ENCODE peak calls at places on chromosomes 4 and X, in nine cellular contexts. One of them, this sample, is unnamed.

GRCh38 chrX:37690123-37690522 is 4.5 kb downstream of the XK start:
- DNase-seq in Caco-2: no peak
- DNase-seq in lung: no peak
- DNase-seq in mammary epithelial cell: no peak
- DNase-seq in A673: no peak
- DNase-seq in transverse colon: no peak
- DNase-seq in breast epithelium: no peak
- DNase-seq in CD4-positive, CD25-positive, alpha-beta regulatory T cell: no peak
- DNase-seq in lower lobe of right lung: no peak
- DNase-seq in this sample: no peak

GRCh38 chrX:136380010-136380769 is 79.4 kb downstream of the ADGRG4 start:
- DNase-seq in Caco-2: no peak
- DNase-seq in lung: no peak
- DNase-seq in mammary epithelial cell: no peak
- DNase-seq in A673: no peak
- DNase-seq in transverse colon: no peak
- DNase-seq in breast epithelium: no peak
- DNase-seq in CD4-positive, CD25-positive, alpha-beta regulatory T cell: no peak
- DNase-seq in lower lobe of right lung: no peak
- DNase-seq in this sample: no peak

GRCh38 chrX:77014655-77015377 is 432.4 kb upstream of the FGF16 start:
- DNase-seq in Caco-2: peak; percentile 59
- DNase-seq in lung: no peak
- DNase-seq in mammary epithelial cell: no peak
- DNase-seq in A673: peak; percentile 25
- DNase-seq in transverse colon: no peak
- DNase-seq in breast epithelium: no peak
- DNase-seq in CD4-positive, CD25-positive, alpha-beta regulatory T cell: no peak
- DNase-seq in lower lobe of right lung: no peak
- DNase-seq in this sample: peak; percentile 0

GRCh38 chr4:119940557-119940956 is 126.1 kb downstream of the MAD2L1 start:
- DNase-seq in Caco-2: no peak
- DNase-seq in lung: no peak
- DNase-seq in mammary epithelial cell: no peak
- DNase-seq in A673: no peak
- DNase-seq in transverse colon: no peak
- DNase-seq in breast epithelium: no peak
- DNase-seq in CD4-positive, CD25-positive, alpha-beta regulatory T cell: no peak
- DNase-seq in lower lobe of right lung: no peak
- DNase-seq in this sample: no peak

GRCh38 chr4:16026155-16026761 is 57.6 kb downstream of the PROM1 start:
- DNase-seq in Caco-2: peak; percentile 62
- DNase-seq in lung: no peak
- DNase-seq in mammary epithelial cell: peak; percentile 32
- DNase-seq in A673: peak; percentile 75
- DNase-seq in transverse colon: no peak
- DNase-seq in breast epithelium: no peak
- DNase-seq in CD4-positive, CD25-positive, alpha-beta regulatory T cell: peak; percentile 76
- DNase-seq in lower lobe of right lung: no peak
- DNase-seq in this sample: peak; percentile 71

GRCh38 chr4:168598191-168598590 is 101.3 kb downstream of the PALLD start:
- DNase-seq in Caco-2: no peak
- DNase-seq in lung: no peak
- DNase-seq in mammary epithelial cell: peak; percentile 75
- DNase-seq in A673: no peak
- DNase-seq in transverse colon: no peak
- DNase-seq in breast epithelium: no peak
- DNase-seq in CD4-positive, CD25-positive, alpha-beta regulatory T cell: no peak
- DNase-seq in lower lobe of right lung: no peak
- DNase-seq in this sample: no peak

GRCh38 chr4:103011378-103012025 is 8.0 kb downstream of the SLC9B1 start:
- DNase-seq in Caco-2: no peak
- DNase-seq in lung: peak; percentile 56
- DNase-seq in mammary epithelial cell: peak; percentile 65
- DNase-seq in A673: no peak
- DNase-seq in transverse colon: peak; percentile 75
- DNase-seq in breast epithelium: no peak
- DNase-seq in CD4-positive, CD25-positive, alpha-beta regulatory T cell: no peak
- DNase-seq in lower lobe of right lung: peak; percentile 55
- DNase-seq in this sample: no peak

GRCh38 chr4:158006973-158007372 is 165.9 kb downstream of the GASK1B start:
- DNase-seq in Caco-2: no peak
- DNase-seq in lung: no peak
- DNase-seq in mammary epithelial cell: no peak
- DNase-seq in A673: peak; percentile 28
- DNase-seq in transverse colon: no peak
- DNase-seq in breast epithelium: no peak
- DNase-seq in CD4-positive, CD25-positive, alpha-beta regulatory T cell: no peak
- DNase-seq in lower lobe of right lung: no peak
- DNase-seq in this sample: no peak

GRCh38 chr4:24428850-24429249 is 155.5 kb downstream of the DHX15 start:
- DNase-seq in Caco-2: no peak
- DNase-seq in lung: no peak
- DNase-seq in mammary epithelial cell: no peak
- DNase-seq in A673: no peak
- DNase-seq in transverse colon: no peak
- DNase-seq in breast epithelium: no peak
- DNase-seq in CD4-positive, CD25-positive, alpha-beta regulatory T cell: no peak
- DNase-seq in lower lobe of right lung: no peak
- DNase-seq in this sample: no peak

GRCh38 chr4:186069734-186070133 is 778 bp downstream of the TLR3 start:
- DNase-seq in Caco-2: no peak
- DNase-seq in lung: peak; percentile 15
- DNase-seq in mammary epithelial cell: no peak
- DNase-seq in A673: no peak
- DNase-seq in transverse colon: no peak
- DNase-seq in breast epithelium: no peak
- DNase-seq in CD4-positive, CD25-positive, alpha-beta regulatory T cell: no peak
- DNase-seq in lower lobe of right lung: no peak
- DNase-seq in this sample: no peak

GRCh38 chr4:186061919-186062318 is 7.0 kb upstream of the TLR3 start:
- DNase-seq in Caco-2: no peak
- DNase-seq in lung: no peak
- DNase-seq in mammary epithelial cell: no peak
- DNase-seq in A673: no peak
- DNase-seq in transverse colon: no peak
- DNase-seq in breast epithelium: no peak
- DNase-seq in CD4-positive, CD25-positive, alpha-beta regulatory T cell: no peak
- DNase-seq in lower lobe of right lung: no peak
- DNase-seq in this sample: no peak

GRCh38 chr4:186072516-186072915 is 3.6 kb downstream of the TLR3 start:
- DNase-seq in Caco-2: no peak
- DNase-seq in lung: no peak
- DNase-seq in mammary epithelial cell: no peak
- DNase-seq in A673: no peak
- DNase-seq in transverse colon: no peak
- DNase-seq in breast epithelium: no peak
- DNase-seq in CD4-positive, CD25-positive, alpha-beta regulatory T cell: no peak
- DNase-seq in lower lobe of right lung: no peak
- DNase-seq in this sample: no peak

GRCh38 chr4:186068581-186069402 is at the start of gene TLR3:
- DNase-seq in Caco-2: no peak
- DNase-seq in lung: no peak
- DNase-seq in mammary epithelial cell: peak; percentile 42
- DNase-seq in A673: peak; percentile 18
- DNase-seq in transverse colon: no peak
- DNase-seq in breast epithelium: no peak
- DNase-seq in CD4-positive, CD25-positive, alpha-beta regulatory T cell: peak; percentile 41
- DNase-seq in lower lobe of right lung: no peak
- DNase-seq in this sample: no peak

DNA sequence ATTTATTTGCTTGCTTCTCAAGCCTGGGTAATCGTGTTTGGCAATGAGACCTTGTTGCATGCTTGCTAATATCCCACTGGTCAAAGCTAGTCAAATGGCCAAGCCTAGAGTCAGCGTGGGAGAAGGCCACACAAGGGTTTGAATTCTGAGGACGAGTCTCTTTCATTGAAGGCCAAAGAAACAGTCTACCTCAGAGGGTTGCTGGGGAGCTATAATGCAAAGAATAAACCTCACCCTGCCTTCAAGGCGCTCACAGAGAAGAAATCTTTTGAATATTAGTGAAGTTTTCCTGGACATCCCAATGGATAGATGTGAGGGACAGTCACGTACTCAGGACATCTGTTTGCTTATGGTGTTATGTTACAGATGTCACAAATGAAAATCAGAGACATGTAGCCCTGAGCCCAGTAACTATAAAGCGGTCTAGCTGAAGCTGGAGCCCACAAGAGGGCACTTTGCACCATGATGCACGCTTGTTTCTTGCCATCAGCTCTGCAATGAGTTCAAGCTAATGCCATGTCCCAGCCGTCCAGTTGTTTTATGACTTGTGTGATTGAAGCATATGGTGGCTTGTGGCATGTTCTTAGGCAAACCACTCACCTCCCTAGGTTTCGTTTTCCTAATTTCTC is 1.1 kb upstream of the TLR3 start:
- DNase-seq in Caco-2: peak; percentile 49
- DNase-seq in lung: peak; percentile 69
- DNase-seq in mammary epithelial cell: peak; percentile 32
- DNase-seq in A673: peak; percentile 75
- DNase-seq in transverse colon: peak; percentile 80
- DNase-seq in breast epithelium: peak; percentile 37
- DNase-seq in CD4-positive, CD25-positive, alpha-beta regulatory T cell: peak; percentile 40
- DNase-seq in lower lobe of right lung: peak; percentile 71
- DNase-seq in this sample: peak; percentile 74
- H3K4me3 ChIP-seq in Caco-2: no peak overlapping the region
- H3K4me3 ChIP-seq in lung: no peak overlapping the region
- H3K4me3 ChIP-seq in mammary epithelial cell: no peak overlapping the region
- H3K4me3 ChIP-seq in A673: peak overlapping the region; percentile 44
- H3K4me3 ChIP-seq in transverse colon: no peak overlapping the region
- H3K4me3 ChIP-seq in breast epithelium: peak overlapping the region; percentile 53
- H3K4me3 ChIP-seq in CD4-positive, CD25-positive, alpha-beta regulatory T cell: peak overlapping the region; percentile 77
- H3K4me3 ChIP-seq in lower lobe of right lung: peak overlapping the region; percentile 65
- H3K4me3 ChIP-seq in this sample: no peak overlapping the region

DNA sequence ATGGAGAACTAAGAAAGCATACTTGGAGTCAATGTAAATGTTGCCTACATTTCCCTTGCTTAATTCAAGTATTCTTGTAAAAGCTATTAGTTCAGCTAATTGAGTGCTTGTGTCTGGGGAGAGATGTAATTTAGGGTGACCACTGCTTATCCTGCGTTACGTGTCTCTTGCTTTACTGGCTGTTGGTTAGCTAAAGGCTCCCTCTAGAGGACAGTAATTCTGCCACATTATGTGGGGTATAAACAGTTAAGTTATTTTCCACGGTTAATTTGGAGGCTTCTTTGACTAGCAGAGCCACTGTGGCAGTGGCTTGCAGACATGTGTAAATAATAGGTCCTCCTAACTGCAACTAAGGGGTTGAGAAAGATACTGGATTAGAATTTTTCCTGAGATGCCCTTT is 25.3 kb upstream of the NAF1 start:
- DNase-seq in Caco-2: no peak
- DNase-seq in lung: no peak
- DNase-seq in mammary epithelial cell: peak; percentile 23
- DNase-seq in A673: no peak
- DNase-seq in transverse colon: no peak
- DNase-seq in breast epithelium: no peak
- DNase-seq in CD4-positive, CD25-positive, alpha-beta regulatory T cell: peak; percentile 11
- DNase-seq in lower lobe of right lung: no peak
- DNase-seq in this sample: peak; percentile 5
- H3K4me3 ChIP-seq in Caco-2: no peak overlapping the region
- H3K4me3 ChIP-seq in lung: no peak overlapping the region
- H3K4me3 ChIP-seq in mammary epithelial cell: no peak overlapping the region
- H3K4me3 ChIP-seq in A673: no peak overlapping the region
- H3K4me3 ChIP-seq in transverse colon: no peak overlapping the region
- H3K4me3 ChIP-seq in breast epithelium: no peak overlapping the region
- H3K4me3 ChIP-seq in CD4-positive, CD25-positive, alpha-beta regulatory T cell: no peak overlapping the region
- H3K4me3 ChIP-seq in lower lobe of right lung: no peak overlapping the region
- H3K4me3 ChIP-seq in this sample: no peak overlapping the region

DNA sequence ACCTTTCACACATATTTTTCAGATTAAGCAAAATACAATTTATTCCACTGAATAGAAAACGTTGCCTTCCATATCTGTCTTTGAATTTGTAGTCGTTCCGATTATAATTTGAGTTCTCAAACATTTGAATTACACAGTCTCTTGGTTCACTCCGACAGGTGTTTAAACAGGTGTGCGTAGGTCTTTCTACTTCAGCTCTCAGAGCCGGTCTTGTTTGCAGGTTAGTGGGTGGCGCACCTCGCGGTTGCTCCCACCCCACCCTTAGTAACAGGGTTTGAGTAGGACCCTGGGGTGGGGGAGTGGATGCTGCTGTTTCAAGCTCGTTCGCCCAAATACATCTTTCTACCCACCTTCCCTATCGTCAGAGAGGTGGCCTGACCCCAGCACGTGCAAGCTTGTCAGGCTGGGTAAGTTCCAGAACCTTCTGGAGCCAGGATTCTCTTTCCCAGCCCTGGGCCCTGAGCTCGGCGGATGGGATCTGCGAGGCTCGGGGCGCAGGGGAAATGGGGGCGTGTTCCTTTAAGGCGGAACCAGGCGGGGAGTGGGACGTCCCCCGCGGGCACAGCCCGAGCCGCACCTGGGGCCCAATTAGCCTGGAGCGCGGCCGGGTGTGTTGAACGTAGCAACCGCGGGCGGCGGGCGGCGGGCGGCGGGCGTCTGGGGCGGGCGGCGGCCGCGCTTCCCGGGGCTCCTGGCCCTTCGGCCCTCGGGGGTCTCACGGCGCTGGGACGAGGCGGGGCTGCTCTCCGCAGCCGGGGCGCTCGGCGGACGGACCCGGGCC is at the start of gene FAM149A:
- DNase-seq in Caco-2: peak; percentile 79
- DNase-seq in lung: peak; percentile 73
- DNase-seq in mammary epithelial cell: peak; percentile 3
- DNase-seq in A673: peak; percentile 21
- DNase-seq in transverse colon: peak; percentile 87
- DNase-seq in breast epithelium: no peak
- DNase-seq in CD4-positive, CD25-positive, alpha-beta regulatory T cell: peak; percentile 48
- DNase-seq in lower lobe of right lung: peak; percentile 86
- DNase-seq in this sample: peak; percentile 15
- H3K4me3 ChIP-seq in Caco-2: peak within 1 kb of the TSS; percentile 67
- H3K4me3 ChIP-seq in lung: peak within 1 kb of the TSS; percentile 59
- H3K4me3 ChIP-seq in mammary epithelial cell: peak within 1 kb of the TSS; percentile 13
- H3K4me3 ChIP-seq in A673: peak within 1 kb of the TSS; percentile 48
- H3K4me3 ChIP-seq in transverse colon: peak within 1 kb of the TSS; percentile 66
- H3K4me3 ChIP-seq in breast epithelium: peak within 1 kb of the TSS; percentile 57
- H3K4me3 ChIP-seq in CD4-positive, CD25-positive, alpha-beta regulatory T cell: no peak within 1 kb of the TSS
- H3K4me3 ChIP-seq in lower lobe of right lung: peak within 1 kb of the TSS; percentile 62
- H3K4me3 ChIP-seq in this sample: no peak within 1 kb of the TSS

GRCh38 chr4:188383180-188383579 is 243.9 kb downstream of the TRIML1 start:
- DNase-seq in Caco-2: no peak
- DNase-seq in lung: no peak
- DNase-seq in mammary epithelial cell: no peak
- DNase-seq in A673: no peak
- DNase-seq in transverse colon: no peak
- DNase-seq in breast epithelium: no peak
- DNase-seq in CD4-positive, CD25-positive, alpha-beta regulatory T cell: no peak
- DNase-seq in lower lobe of right lung: no peak
- DNase-seq in this sample: no peak

DNA sequence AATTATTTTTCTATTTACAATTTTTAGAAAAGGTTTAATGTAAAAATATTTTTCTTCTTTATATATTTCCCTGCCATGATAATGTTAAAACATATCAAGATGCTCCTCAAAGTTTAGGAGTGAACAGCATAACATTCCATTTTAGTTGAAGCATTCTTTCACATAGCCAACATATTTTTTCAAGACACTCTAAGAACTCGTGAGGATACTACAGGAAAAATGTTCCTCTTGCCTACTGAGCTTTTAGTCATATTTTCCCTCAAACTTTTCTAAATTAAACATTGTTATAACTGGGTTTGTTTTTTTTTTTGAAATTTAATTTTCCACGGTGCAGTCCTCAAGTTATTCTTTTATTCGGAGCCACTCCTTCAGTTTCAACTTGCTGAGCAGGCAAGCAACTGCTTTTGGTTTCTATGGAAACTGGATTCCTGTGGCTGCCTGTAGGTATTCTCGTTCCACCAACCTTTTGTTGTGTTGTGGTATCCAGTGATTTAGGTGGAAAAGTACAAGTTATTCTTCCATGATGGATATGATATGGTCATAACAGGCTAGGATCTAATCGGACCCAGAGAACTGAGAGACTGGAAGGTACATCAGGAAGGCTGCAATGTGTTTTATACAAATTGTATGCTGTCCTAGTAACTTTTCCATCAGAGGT is 248.0 kb downstream of the TRIML1 start:
- DNase-seq in Caco-2: peak; percentile 8
- DNase-seq in lung: no peak
- DNase-seq in mammary epithelial cell: peak; percentile 83
- DNase-seq in A673: no peak
- DNase-seq in transverse colon: no peak
- DNase-seq in breast epithelium: peak; percentile 38
- DNase-seq in CD4-positive, CD25-positive, alpha-beta regulatory T cell: no peak
- DNase-seq in lower lobe of right lung: no peak
- DNase-seq in this sample: no peak
- H3K4me3 ChIP-seq in Caco-2: no peak overlapping the region
- H3K4me3 ChIP-seq in lung: no peak overlapping the region
- H3K4me3 ChIP-seq in mammary epithelial cell: peak overlapping the region; percentile 30
- H3K4me3 ChIP-seq in A673: no peak overlapping the region
- H3K4me3 ChIP-seq in transverse colon: no peak overlapping the region
- H3K4me3 ChIP-seq in breast epithelium: no peak overlapping the region
- H3K4me3 ChIP-seq in CD4-positive, CD25-positive, alpha-beta regulatory T cell: no peak overlapping the region
- H3K4me3 ChIP-seq in lower lobe of right lung: no peak overlapping the region
- H3K4me3 ChIP-seq in this sample: no peak overlapping the region

This sample was measured in GM12865.